ENCODE peak calls at places on chromosomes 1 and 21, in five cellular contexts. One of them, this sample, is unnamed.

GRCh38 chr1:87942165-87942564 is 613.5 kb downstream of the LMO4 start:
- DNase-seq in A673: no peak
- DNase-seq in GM23338: no peak
- DNase-seq in mammary epithelial cell: no peak
- DNase-seq in HCT116: no peak
- DNase-seq in this sample: peak

GRCh38 chr1:207763091-207763490 is 11.2 kb downstream of the CD46 start:
- DNase-seq in A673: no peak
- DNase-seq in GM23338: no peak
- DNase-seq in mammary epithelial cell: no peak
- DNase-seq in HCT116: no peak
- DNase-seq in this sample: no peak

GRCh38 chr1:16122916-16123315 is 33.0 kb downstream of the EPHA2 start:
- DNase-seq in A673: peak
- DNase-seq in GM23338: no peak
- DNase-seq in mammary epithelial cell: peak
- DNase-seq in HCT116: no peak
- DNase-seq in this sample: no peak

GRCh38 chr1:2459757-2460156 is 16.3 kb upstream of the PLCH2 start:
- DNase-seq in A673: no peak
- DNase-seq in GM23338: no peak
- DNase-seq in mammary epithelial cell: no peak
- DNase-seq in HCT116: no peak
- DNase-seq in this sample: peak

GRCh38 chr1:32180186-32181060 is 948 bp downstream of the TXLNA start:
- DNase-seq in A673: peak
- DNase-seq in GM23338: peak
- DNase-seq in mammary epithelial cell: peak
- DNase-seq in HCT116: no peak
- DNase-seq in this sample: peak

GRCh38 chr1:76425104-76425842 is 350.7 kb downstream of the ST6GALNAC3 start:
- DNase-seq in A673: peak
- DNase-seq in GM23338: no peak
- DNase-seq in mammary epithelial cell: no peak
- DNase-seq in HCT116: no peak
- DNase-seq in this sample: no peak

GRCh38 chr1:34781071-34781843 is at the start of gene GJB3:
- DNase-seq in A673: peak
- DNase-seq in GM23338: peak
- DNase-seq in mammary epithelial cell: peak
- DNase-seq in HCT116: no peak
- DNase-seq in this sample: peak

GRCh38 chr1:41152622-41153044 is 89.5 kb downstream of the SCMH1 start:
- DNase-seq in A673: peak
- DNase-seq in GM23338: no peak
- DNase-seq in mammary epithelial cell: peak
- DNase-seq in HCT116: no peak
- DNase-seq in this sample: no peak

GRCh38 chr1:165696625-165697100 is 1.7 kb downstream of the ALDH9A1 start:
- DNase-seq in A673: peak
- DNase-seq in GM23338: no peak
- DNase-seq in mammary epithelial cell: peak
- DNase-seq in HCT116: no peak
- DNase-seq in this sample: peak

GRCh38 chr1:17591814-17592430 is 52.4 kb downstream of the ARHGEF10L start:
- DNase-seq in A673: no peak
- DNase-seq in GM23338: no peak
- DNase-seq in mammary epithelial cell: no peak
- DNase-seq in HCT116: no peak
- DNase-seq in this sample: peak

GRCh38 chr1:164591858-164592257 is 32.9 kb downstream of the PBX1 start:
- DNase-seq in A673: peak
- DNase-seq in GM23338: peak
- DNase-seq in mammary epithelial cell: no peak
- DNase-seq in HCT116: no peak
- DNase-seq in this sample: no peak

GRCh38 chr1:48071513-48071912 is 74.3 kb upstream of the TRABD2B start:
- DNase-seq in A673: no peak
- DNase-seq in GM23338: no peak
- DNase-seq in mammary epithelial cell: no peak
- DNase-seq in HCT116: no peak
- DNase-seq in this sample: no peak

GRCh38 chr1:220426989-220427388 is 100.9 kb upstream of the MARK1 start:
- DNase-seq in A673: no peak
- DNase-seq in GM23338: no peak
- DNase-seq in mammary epithelial cell: peak
- DNase-seq in HCT116: peak
- DNase-seq in this sample: no peak

GRCh38 chr21:34280389-34280795 is 83.4 kb upstream of the KCNE2 start:
- DNase-seq in A673: no peak
- DNase-seq in GM23338: no peak
- DNase-seq in mammary epithelial cell: no peak
- DNase-seq in HCT116: no peak
- DNase-seq in this sample: peak

GRCh38 chr1:198253668-198254067 is 96.9 kb downstream of the NEK7 start:
- DNase-seq in A673: no peak
- DNase-seq in GM23338: no peak
- DNase-seq in mammary epithelial cell: peak
- DNase-seq in HCT116: no peak
- DNase-seq in this sample: no peak

GRCh38 chr1:183571678-183572268 is 18.5 kb downstream of the NCF2 start:
- DNase-seq in A673: no peak
- DNase-seq in GM23338: no peak
- DNase-seq in mammary epithelial cell: no peak
- DNase-seq in HCT116: no peak
- DNase-seq in this sample: no peak

DNA sequence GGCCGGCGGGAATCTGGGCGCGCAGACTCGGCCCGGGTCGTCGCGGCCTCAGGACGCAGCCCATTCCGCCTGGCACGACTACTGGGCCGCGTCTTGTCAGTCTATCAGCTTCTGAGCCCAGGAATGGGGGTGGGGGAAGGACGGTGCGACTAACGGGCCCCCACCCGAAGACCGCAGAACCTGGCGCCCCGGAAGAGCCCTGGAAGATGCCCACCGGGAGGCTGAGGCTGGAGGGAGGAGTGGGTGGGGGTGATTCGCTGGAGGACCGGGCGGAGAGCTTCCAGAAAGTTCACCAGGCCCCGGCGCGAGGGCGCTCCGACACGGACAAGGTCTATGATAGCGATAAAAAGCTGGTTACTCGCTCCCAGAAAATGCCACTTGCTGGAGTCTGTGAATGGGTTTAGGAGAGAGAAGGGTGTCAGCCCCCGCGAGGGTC is 1.7 kb upstream of the DMRTA2 start:
- DNase-seq in A673: no peak
- DNase-seq in GM23338: peak
- DNase-seq in mammary epithelial cell: no peak
- DNase-seq in HCT116: no peak
- DNase-seq in this sample: no peak
- TF ChIP-seq EZH2 in A673: peak
- TF ChIP-seq EZH2 in GM23338: peak
- TF ChIP-seq EZH2 in mammary epithelial cell: no peak
- TF ChIP-seq EZH2 in HCT116: no peak
- TF ChIP-seq EZH2 in this sample: peak

GRCh38 chr1:151312439-151313225 is 14.6 kb downstream of the PI4KB start:
- DNase-seq in A673: no peak
- DNase-seq in GM23338: no peak
- DNase-seq in mammary epithelial cell: no peak
- DNase-seq in HCT116: no peak
- DNase-seq in this sample: no peak
- H3K27ac ChIP-seq in A673: peak
- H3K27ac ChIP-seq in GM23338: no peak
- H3K27ac ChIP-seq in mammary epithelial cell: peak
- H3K27ac ChIP-seq in HCT116: peak
- H3K27ac ChIP-seq in this sample: peak

GRCh38 chr1:234302334-234302962 is 70.8 kb upstream of the COA6 start:
- DNase-seq in A673: peak
- DNase-seq in GM23338: no peak
- DNase-seq in mammary epithelial cell: no peak
- DNase-seq in HCT116: no peak
- DNase-seq in this sample: no peak
- TF ChIP-seq EZH2 in A673: no peak
- TF ChIP-seq EZH2 in GM23338: no peak
- TF ChIP-seq EZH2 in mammary epithelial cell: no peak
- TF ChIP-seq EZH2 in HCT116: no peak
- TF ChIP-seq EZH2 in this sample: no peak

GRCh38 chr21:36767096-36767495 is 68.2 kb downstream of the SIM2 start:
- DNase-seq in A673: no peak
- DNase-seq in GM23338: no peak
- DNase-seq in mammary epithelial cell: no peak
- DNase-seq in HCT116: no peak
- DNase-seq in this sample: no peak
- H3K27ac ChIP-seq in A673: no peak
- H3K27ac ChIP-seq in GM23338: no peak
- H3K27ac ChIP-seq in mammary epithelial cell: no peak
- H3K27ac ChIP-seq in HCT116: no peak
- H3K27ac ChIP-seq in this sample: no peak

GRCh38 chr1:38577937-38578443 is 281.6 kb downstream of the RRAGC start:
- DNase-seq in A673: no peak
- DNase-seq in GM23338: no peak
- DNase-seq in mammary epithelial cell: no peak
- DNase-seq in HCT116: no peak
- DNase-seq in this sample: no peak
- TF ChIP-seq EZH2 in A673: no peak
- TF ChIP-seq EZH2 in GM23338: peak
- TF ChIP-seq EZH2 in mammary epithelial cell: no peak
- TF ChIP-seq EZH2 in HCT116: no peak
- TF ChIP-seq EZH2 in this sample: no peak

GRCh38 chr1:169329383-169329782 is 38.2 kb downstream of the NME7 start:
- DNase-seq in A673: no peak
- DNase-seq in GM23338: no peak
- DNase-seq in mammary epithelial cell: no peak
- DNase-seq in HCT116: no peak
- DNase-seq in this sample: no peak

GRCh38 chr1:169325117-169325516 is 42.5 kb downstream of the NME7 start:
- DNase-seq in A673: no peak
- DNase-seq in GM23338: peak
- DNase-seq in mammary epithelial cell: no peak
- DNase-seq in HCT116: no peak
- DNase-seq in this sample: no peak

GRCh38 chr1:169330927-169331326 is 36.7 kb downstream of the NME7 start:
- DNase-seq in A673: no peak
- DNase-seq in GM23338: no peak
- DNase-seq in mammary epithelial cell: no peak
- DNase-seq in HCT116: no peak
- DNase-seq in this sample: no peak

GRCh38 chr1:169327875-169328274 is 39.7 kb downstream of the NME7 start:
- DNase-seq in A673: no peak
- DNase-seq in GM23338: no peak
- DNase-seq in mammary epithelial cell: no peak
- DNase-seq in HCT116: no peak
- DNase-seq in this sample: no peak

GRCh38 chr1:169326644-169327316 is 40.8 kb downstream of the NME7 start:
- DNase-seq in A673: no peak
- DNase-seq in GM23338: no peak
- DNase-seq in mammary epithelial cell: peak
- DNase-seq in HCT116: no peak
- DNase-seq in this sample: no peak
- H3K27ac ChIP-seq in A673: no peak
- H3K27ac ChIP-seq in GM23338: no peak
- H3K27ac ChIP-seq in mammary epithelial cell: peak
- H3K27ac ChIP-seq in HCT116: no peak
- H3K27ac ChIP-seq in this sample: no peak

GRCh38 chr21:45590246-45590725 is 48.0 kb upstream of the SLC19A1 start:
- DNase-seq in A673: no peak
- DNase-seq in GM23338: peak
- DNase-seq in mammary epithelial cell: peak
- DNase-seq in HCT116: no peak
- DNase-seq in this sample: peak
- TF ChIP-seq EZH2 in A673: no peak
- TF ChIP-seq EZH2 in GM23338: no peak
- TF ChIP-seq EZH2 in mammary epithelial cell: no peak
- TF ChIP-seq EZH2 in HCT116: no peak
- TF ChIP-seq EZH2 in this sample: no peak

This sample was measured in hepatocyte.